ENCODE peak calls at places on chromosomes 16 and 17, in seven cellular contexts. J is kidney tubule cell; O is sciatic nerve; L is HAP-1; H is A549; F is thoracic aorta; R is activated CD4-positive, alpha-beta T cell treated with anti-CD3 and anti-CD28 coated beads, Interleukin-2, amount 50 U/mL, for 1 hour. Q is an unnamed sample.
A peak's percentile ranks its signal among the peaks of the same experiment; 100 is the strongest.

GRCh38 chr16:72847187-72848044 is 200.5 kb downstream of the ZFHX3 start:
- DNase-seq in J (peak; percentile 43), O (peak; percentile 50), L (peak; percentile 56), H (peak; percentile 63), F (no peak), R (no peak), Q (no peak)

GRCh38 chr17:44108440-44109311 is 14.8 kb downstream of the HDAC5 start:
- DNase-seq in J (peak; percentile 81), O (peak; percentile 79), L (no peak), H (peak; percentile 96), F (peak; percentile 94), R (no peak), Q (no peak)

GRCh38 chr17:30829022-30829421 is 2.7 kb upstream of the ATAD5 start:
- DNase-seq in J (no peak), O (no peak), L (no peak), H (no peak), F (no peak), R (no peak), Q (no peak)

GRCh38 chr17:50961282-50962220 is 95.4 kb upstream of the TOB1 start:
- DNase-seq in J (no peak), O (no peak), L (no peak), H (no peak), F (no peak), R (no peak), Q (no peak)

GRCh38 chr17:48068491-48068961 is 20.4 kb downstream of the NFE2L1 start:
- DNase-seq in J (peak; percentile 66), O (no peak), L (no peak), H (peak; percentile 76), F (no peak), R (no peak), Q (peak; percentile 34)

GRCh38 chr16:2019500-2019899 is at the start of gene NPW:
- DNase-seq in J (no peak), O (no peak), L (peak; percentile 65), H (no peak), F (no peak), R (no peak), Q (no peak)

GRCh38 chr17:41863074-41863843 is 2.0 kb downstream of the KLHL11 start:
- DNase-seq in J (no peak), O (no peak), L (no peak), H (no peak), F (no peak), R (peak; percentile 3), Q (peak; percentile 30)

GRCh38 chr17:66306413-66306812 is 4.0 kb downstream of the PRKCA start:
- DNase-seq in J (peak; percentile 22), O (no peak), L (no peak), H (no peak), F (no peak), R (no peak), Q (no peak)

GRCh38 chr16:79049040-79049439 is 551.5 kb downstream of the MAF start:
- DNase-seq in J (no peak), O (no peak), L (no peak), H (no peak), F (no peak), R (no peak), Q (no peak)

GRCh38 chr17:53191878-53192277 is 630.8 kb upstream of the KIF2B start:
- DNase-seq in J (peak; percentile 1), O (no peak), L (no peak), H (no peak), F (no peak), R (no peak), Q (no peak)

GRCh38 chr16:19785081-19785480 is 67.0 kb downstream of the IQCK start:
- DNase-seq in J (no peak), O (peak; percentile 44), L (no peak), H (no peak), F (no peak), R (no peak), Q (no peak)

GRCh38 chr17:81317992-81318391 is 22.9 kb upstream of the SLC38A10 start:
- DNase-seq in J (no peak), O (no peak), L (peak; percentile 90), H (no peak), F (no peak), R (no peak), Q (no peak)